ENCODE peak calls at places on chromosome X, in nine cellular contexts. C is GM13977, K is ovary, B is astrocyte, D is heart right ventricle, N is foreskin fibroblast, L is thyroid gland, Q is cardiac fibroblast, F is AG04450. M is an unnamed sample.

GRCh38 chrX:74931214-74931613 is 6.0 kb upstream of the NEXMIF start:
- DNase-seq in C (no peak), K (no peak), B (no peak), D (no peak), N (no peak), L (no peak), Q (no peak), F (no peak), M (no peak)

GRCh38 chrX:119734897-119735339 is 23.5 kb upstream of the SOWAHD start:
- DNase-seq in C (no peak), K (no peak), B (no peak), D (peak; percentile 40), N (no peak), L (peak; percentile 88), Q (peak; percentile 26), F (no peak), M (no peak)

GRCh38 chrX:150508461-150509367 is 59.7 kb upstream of the MTM1 start:
- DNase-seq in C (no peak), K (peak; percentile 80), B (no peak), D (peak; percentile 48), N (no peak), L (peak; percentile 80), Q (peak; percentile 69), F (no peak), M (no peak)

GRCh38 chrX:37378399-37378798 is 29.2 kb downstream of the PRRG1 start:
- DNase-seq in C (no peak), K (no peak), B (peak; percentile 43), D (no peak), N (peak; percentile 24), L (no peak), Q (peak; percentile 50), F (no peak), M (no peak)

GRCh38 chrX:132480581-132481203 is 8.1 kb downstream of the MBNL3 start:
- DNase-seq in C (peak; percentile 42), K (peak; percentile 10), B (peak; percentile 7), D (peak; percentile 10), N (peak; percentile 82), L (peak; percentile 20), Q (peak; percentile 63), F (no peak), M (peak; percentile 57)

GRCh38 chrX:63275127-63275526 is 76.0 kb downstream of the SPIN4 start:
- DNase-seq in C (peak; percentile 21), K (no peak), B (no peak), D (peak; percentile 4), N (no peak), L (peak; percentile 8), Q (peak; percentile 5), F (no peak), M (no peak)

GRCh38 chrX:124348152-124348551 is 1.8 kb downstream of the SH2D1A start:
- DNase-seq in C (no peak), K (no peak), B (no peak), D (no peak), N (no peak), L (no peak), Q (no peak), F (no peak), M (no peak)

GRCh38 chrX:45524805-45525204 is 324.1 kb upstream of the DIPK2B start:
- DNase-seq in C (no peak), K (no peak), B (peak; percentile 14), D (no peak), N (no peak), L (no peak), Q (no peak), F (no peak), M (no peak)

GRCh38 chrX:107654778-107655761 is 26.8 kb downstream of the PRPS1 start:
- DNase-seq in C (peak; percentile 44), K (peak; percentile 48), B (peak; percentile 87), D (peak; percentile 50), N (peak; percentile 90), L (peak; percentile 80), Q (peak; percentile 72), F (peak; percentile 60), M (peak; percentile 81)

GRCh38 chrX:3262906-3263305 is 83.5 kb downstream of the MXRA5 start:
- DNase-seq in C (no peak), K (no peak), B (peak; percentile 92), D (no peak), N (peak; percentile 73), L (no peak), Q (peak; percentile 77), F (peak; percentile 50), M (peak; percentile 67)

GRCh38 chrX:119503484-119503861 is 35.2 kb downstream of the SLC25A5 start:
- DNase-seq in C (no peak), K (no peak), B (peak; percentile 81), D (no peak), N (peak; percentile 78), L (peak; percentile 85), Q (peak; percentile 91), F (no peak), M (peak; percentile 35)

GRCh38 chrX:151912780-151913179 is at the start of gene MAGEA4:
- DNase-seq in C (no peak), K (no peak), B (no peak), D (no peak), N (no peak), L (no peak), Q (no peak), F (no peak), M (no peak)

GRCh38 chrX:29858714-29859113 is 356.6 kb upstream of the MAGEB2 start:
- DNase-seq in C (no peak), K (no peak), B (peak; percentile 52), D (no peak), N (peak; percentile 42), L (no peak), Q (peak; percentile 17), F (peak; percentile 18), M (peak; percentile 6)

GRCh38 chrX:599837-600715 is 30.5 kb upstream of the SHOX start:
- DNase-seq in C (no peak), K (no peak), B (no peak), D (no peak), N (no peak), L (no peak), Q (no peak), F (no peak), M (no peak)

GRCh38 chrX:152725409-152725808 is 8.1 kb downstream of the CSAG1 start:
- DNase-seq in C (no peak), K (no peak), B (no peak), D (no peak), N (no peak), L (no peak), Q (no peak), F (no peak), M (no peak)

GRCh38 chrX:38803609-38804480 is 2.6 kb downstream of the MID1IP1 start:
- DNase-seq in C (peak; percentile 78), K (peak; percentile 79), B (peak; percentile 32), D (peak; percentile 77), N (peak; percentile 86), L (peak; percentile 84), Q (peak; percentile 82), F (no peak), M (no peak)

GRCh38 chrX:150906694-150907093 is 8.2 kb upstream of the CD99L2 start:
- DNase-seq in C (no peak), K (no peak), B (no peak), D (no peak), N (no peak), L (no peak), Q (no peak), F (no peak), M (no peak)

GRCh38 chrX:126137899-126138298 is 28.2 kb downstream of the DCAF12L2 start:
- DNase-seq in C (no peak), K (no peak), B (no peak), D (no peak), N (no peak), L (no peak), Q (no peak), F (no peak), M (no peak)

GRCh38 chrX:57817302-57817701 is 93.0 kb downstream of the ZXDA start:
- DNase-seq in C (no peak), K (no peak), B (no peak), D (no peak), N (no peak), L (no peak), Q (peak; percentile 4), F (no peak), M (no peak)
- TF ChIP-seq CTCF in C (peak; percentile 45), K (no peak), B (peak; percentile 4), D (peak; percentile 41), N (peak; percentile 26), L (no peak), Q (peak; percentile 47), F (peak; percentile 44), M (peak; percentile 44)

DNA sequence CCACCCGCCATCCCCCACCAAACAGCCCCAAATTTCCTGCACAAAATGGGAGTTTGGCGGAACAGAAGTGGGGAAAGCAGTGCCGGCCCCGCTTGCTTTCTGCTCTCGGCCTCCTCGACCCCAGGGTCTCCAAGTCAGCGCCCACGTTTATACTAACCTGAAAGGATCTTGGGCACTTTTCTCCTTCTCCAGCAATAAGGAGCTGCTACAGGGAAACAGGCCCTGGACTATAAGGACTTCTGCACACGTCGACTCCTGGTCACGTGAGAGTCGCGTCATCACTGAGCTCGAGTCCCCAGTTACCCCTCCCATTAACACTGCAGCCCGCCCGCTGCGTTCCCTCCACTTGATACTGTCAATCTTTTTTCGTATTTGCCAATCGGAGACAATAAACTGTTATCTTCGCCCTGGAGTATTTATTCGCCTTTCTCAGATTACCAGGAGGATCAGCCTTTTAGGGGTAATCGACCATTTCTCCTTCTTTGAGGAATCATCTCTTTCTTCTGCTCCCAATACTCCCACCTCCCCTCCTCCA is at the start of gene TCEAL8:
- DNase-seq in C (peak; percentile 52), K (peak; percentile 75), B (peak; percentile 71), D (peak; percentile 84), N (peak; percentile 62), L (peak; percentile 84), Q (peak; percentile 79), F (peak; percentile 23), M (peak; percentile 17)
- TF ChIP-seq CTCF in C (no peak), K (no peak), B (no peak), D (no peak), N (no peak), L (no peak), Q (no peak), F (no peak), M (no peak)

DNA sequence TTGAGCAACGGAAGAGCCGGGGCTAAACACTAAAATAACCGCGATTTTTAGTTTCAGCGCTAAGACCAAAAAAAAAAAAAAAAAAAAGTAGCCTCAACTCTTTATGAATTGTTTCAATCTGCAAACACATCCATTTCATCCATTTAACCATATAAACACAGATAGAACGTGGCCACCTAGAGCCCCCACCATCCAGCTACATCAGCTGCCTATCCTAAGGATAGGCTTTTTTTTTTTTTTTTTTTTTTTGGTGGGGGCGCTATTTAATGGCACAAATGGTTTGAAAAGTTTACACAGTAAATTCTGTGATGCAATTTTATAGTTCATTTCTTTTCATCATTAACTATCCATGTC is 492 bp upstream of the HDAC8 start:
- DNase-seq in C (no peak), K (no peak), B (no peak), D (no peak), N (no peak), L (no peak), Q (no peak), F (no peak), M (no peak)
- TF ChIP-seq CTCF in C (no peak), K (no peak), B (no peak), D (no peak), N (no peak), L (no peak), Q (no peak), F (peak; percentile 7), M (no peak)

DNA sequence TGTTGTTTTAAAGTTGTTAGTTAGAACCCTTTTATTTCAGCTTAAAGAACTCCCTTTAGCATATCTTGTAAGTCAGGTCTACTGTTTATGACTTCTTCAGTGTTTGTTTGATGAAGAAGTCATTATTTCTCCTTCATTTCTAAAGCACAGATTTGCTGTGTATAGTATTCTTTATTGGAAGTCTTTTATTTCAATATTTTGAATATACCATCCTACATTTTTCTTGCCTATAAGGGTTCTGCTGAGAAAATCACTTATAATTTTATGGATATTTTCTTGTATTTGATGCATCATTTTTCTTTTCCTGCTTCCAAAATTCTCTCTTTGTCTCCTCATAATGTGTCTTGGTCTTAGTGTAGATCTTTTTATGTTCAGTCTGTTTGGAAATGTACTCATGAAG is 134.5 kb downstream of the CPXCR1 start:
- DNase-seq in C (no peak), K (no peak), B (no peak), D (no peak), N (no peak), L (no peak), Q (no peak), F (no peak), M (no peak)
- TF ChIP-seq CTCF in C (no peak), K (no peak), B (no peak), D (no peak), N (no peak), L (no peak), Q (no peak), F (no peak), M (no peak)

M was measured in BJ.